ENCODE peak calls at places on chromosome 2, in nine cellular contexts. T is GM03348, V is NCI-H1417 treated with DMSO at 0.1 percent for 48 hours, S is neural crest cell, J is M059J, C is nucleus accumbens, A is EH, W is T-helper 9 cell, X is fibroblast of pulmonary artery. E is an unnamed sample.

GRCh38 chr2:158967731-158968395 is 577 bp upstream of the TANC1 start:
- DNase-seq in T (peak), V (no peak), S (peak), J (peak), C (peak), A (peak), W (no peak), X (peak), E (peak)

GRCh38 chr2:96306370-96306769 is 1.0 kb upstream of the SNRNP200 start:
- DNase-seq in T (no peak), V (no peak), S (no peak), J (no peak), C (no peak), A (no peak), W (no peak), X (no peak), E (peak)

GRCh38 chr2:213242653-213243052 is 41.6 kb upstream of the SPAG16 start:
- DNase-seq in T (no peak), V (no peak), S (no peak), J (no peak), C (no peak), A (no peak), W (no peak), X (no peak), E (no peak)

GRCh38 chr2:203631068-203631757 is 75.2 kb upstream of the CD28 start:
- DNase-seq in T (peak), V (no peak), S (no peak), J (peak), C (no peak), A (peak), W (no peak), X (no peak), E (no peak)

GRCh38 chr2:68943581-68944568 is 8.8 kb downstream of the GKN2 start:
- DNase-seq in T (peak), V (peak), S (peak), J (peak), C (peak), A (peak), W (peak), X (peak), E (peak)

GRCh38 chr2:85806358-85807118 is 52.7 kb downstream of the ATOH8 start:
- DNase-seq in T (no peak), V (no peak), S (no peak), J (no peak), C (no peak), A (no peak), W (no peak), X (peak), E (no peak)

GRCh38 chr2:238272156-238272555 is 16.3 kb downstream of the PER2 start:
- DNase-seq in T (no peak), V (no peak), S (no peak), J (no peak), C (no peak), A (no peak), W (no peak), X (no peak), E (no peak)

GRCh38 chr2:109168080-109168479 is 39.1 kb downstream of the SH3RF3 start:
- DNase-seq in T (no peak), V (no peak), S (no peak), J (no peak), C (no peak), A (peak), W (no peak), X (peak), E (no peak)

GRCh38 chr2:9686061-9686460 is 55.3 kb upstream of the YWHAQ start:
- DNase-seq in T (no peak), V (no peak), S (no peak), J (no peak), C (no peak), A (no peak), W (no peak), X (no peak), E (no peak)

GRCh38 chr2:237623428-237624403 is 3.7 kb upstream of the LRRFIP1 start:
- DNase-seq in T (no peak), V (no peak), S (no peak), J (no peak), C (no peak), A (no peak), W (no peak), X (no peak), E (no peak)

GRCh38 chr2:60515751-60516226 is 37.7 kb downstream of the BCL11A start:
- DNase-seq in T (peak), V (no peak), S (no peak), J (peak), C (no peak), A (peak), W (no peak), X (peak), E (peak)